ENCODE peak calls at places on chromosomes 5 and 9, in four cellular contexts. Q is H1, S is K562, H is HepG2. Z is an unnamed sample. For H3K4me1, the result is how much of the 10 kb centered on the place peaks cover.

GRCh38 chr5:53403291-53403690 is 77.1 kb upstream of the FST start:
- DNase-seq in Q (no peak), S (no peak), H (no peak), Z (no peak)

GRCh38 chr5:177440990-177441780 is 5.4 kb upstream of the PRR7 start:
- DNase-seq in H (no peak), S (no peak), Q (no peak), Z (no peak)

GRCh38 chr5:55866934-55867333 is 15.8 kb downstream of the IL31RA start:
- DNase-seq in H (no peak), S (no peak), Q (no peak), Z (no peak)

GRCh38 chr9:28031521-28032177 is 458.4 kb upstream of the C9orf72 start:
- DNase-seq in H (no peak), S (no peak), Q (no peak), Z (no peak)

GRCh38 chr5:158155087-158155486 is 296.1 kb upstream of the CLINT1 start:
- DNase-seq in S (no peak), H (no peak), Q (no peak), Z (no peak)

GRCh38 chr9:37408933-37409710 is 13.4 kb upstream of the GRHPR start:
- DNase-seq in H (no peak), S (peak), Q (no peak), Z (no peak)

GRCh38 chr5:7759257-7759871 is 91.6 kb downstream of the CFAP90 start:
- DNase-seq in S (no peak), Q (no peak), H (no peak), Z (no peak)

GRCh38 chr5:132591140-132591539 is 34.4 kb downstream of the RAD50 start:
- DNase-seq in Q (no peak), S (no peak), H (no peak), Z (peak)

GRCh38 chr5:111432828-111433536 is 79.4 kb downstream of the STARD4 start:
- DNase-seq in S (no peak), Q (no peak), H (no peak), Z (no peak)

GRCh38 chr9:113523421-113524141 is 60.1 kb downstream of the RGS3 start:
- DNase-seq in H (no peak), Q (no peak), S (no peak), Z (no peak)

GRCh38 chr9:114591206-114591853 is 3.8 kb downstream of the ATP6V1G1 start:
- DNase-seq in H (peak), Q (no peak), S (no peak), Z (no peak)

GRCh38 chr5:169548315-169548714 is 35.3 kb upstream of the SPDL1 start:
- DNase-seq in H (peak), Q (no peak), S (no peak), Z (peak)

GRCh38 chr9:2662496-2662895 is 40.9 kb downstream of the VLDLR start:
- DNase-seq in Q (peak), S (no peak), H (no peak), Z (no peak)

GRCh38 chr5:169296456-169297220 is 4.3 kb downstream of the SLIT3 start:
- DNase-seq in S (no peak), Q (no peak), H (no peak), Z (peak)

GRCh38 chr5:180950291-180950949 is 38.2 kb upstream of the BTNL3 start:
- DNase-seq in S (no peak), Q (no peak), H (no peak), Z (peak)

GRCh38 chr9:111148390-111148993 is 110.2 kb upstream of the LPAR1 start:
- DNase-seq in Q (no peak), S (no peak), H (no peak), Z (no peak)

GRCh38 chr9:134457321-134457923 is 131.2 kb downstream of the RXRA start:
- DNase-seq in S (no peak), Q (no peak), H (no peak), Z (no peak)

GRCh38 chr5:141923443-141924313 is at the start of gene DELE1:
- DNase-seq in H (peak), Q (peak), S (peak), Z (peak)

GRCh38 chr9:90805006-90805993 is 3.7 kb downstream of the SYK start:
- DNase-seq in H (no peak), Q (no peak), S (no peak), Z (no peak)

GRCh38 chr9:89923961-89924504 is 319.2 kb downstream of the GADD45G start:
- DNase-seq in S (no peak), Q (no peak), H (peak), Z (no peak)

GRCh38 chr5:43190755-43191603 is 1.0 kb upstream of the NIM1K start:
- DNase-seq in Q (no peak), H (no peak), S (no peak), Z (no peak)

GRCh38 chr9:135053133-135053532 is 34.3 kb upstream of the OLFM1 start:
- DNase-seq in S (no peak), Q (no peak), H (no peak), Z (no peak)

GRCh38 chr5:160800375-160800774 is 51.6 kb downstream of the ATP10B start:
- DNase-seq in S (no peak), Q (no peak), H (no peak), Z (no peak)

GRCh38 chr5:142403583-142403982 is 78.8 kb upstream of the SPRY4 start:
- DNase-seq in S (no peak), H (no peak), Q (no peak), Z (no peak)

GRCh38 chr9:136552117-136552685 is 6.4 kb upstream of the NOTCH1 start:
- DNase-seq in Q (no peak), S (no peak), H (no peak), Z (no peak)

GRCh38 chr5:128111818-128112448 is 28.4 kb downstream of the SLC12A2 start:
- DNase-seq in Q (no peak), S (no peak), H (no peak), Z (peak)

GRCh38 chr5:96492654-96493053 is 59.6 kb upstream of the PCSK1 start:
- DNase-seq in Q (no peak), H (no peak), S (no peak), Z (peak)

GRCh38 chr5:2158767-2159166 is 276.0 kb upstream of the IRX4 start:
- DNase-seq in H (no peak), Q (no peak), S (no peak), Z (no peak)

GRCh38 chr5:166509085-166509484 is 1782.4 kb upstream of the WWC1 start:
- DNase-seq in S (peak), H (no peak), Q (no peak), Z (peak)

GRCh38 chr9:101311759-101312420 is 72.9 kb downstream of the BAAT start:
- DNase-seq in Q (no peak), H (peak), S (peak), Z (peak)

GRCh38 chr9:38622083-38622674 is 1.8 kb upstream of the ANKRD18A start:
- DNase-seq in H (peak), Q (peak), S (no peak), Z (peak)

GRCh38 chr5:118791986-118792734 is 196.2 kb downstream of the DTWD2 start:
- DNase-seq in H (peak), S (peak), Q (no peak), Z (peak)

GRCh38 chr5:72233835-72234234 is 86.2 kb downstream of the MRPS27 start:
- DNase-seq in S (no peak), H (no peak), Q (no peak), Z (no peak)

DNA sequence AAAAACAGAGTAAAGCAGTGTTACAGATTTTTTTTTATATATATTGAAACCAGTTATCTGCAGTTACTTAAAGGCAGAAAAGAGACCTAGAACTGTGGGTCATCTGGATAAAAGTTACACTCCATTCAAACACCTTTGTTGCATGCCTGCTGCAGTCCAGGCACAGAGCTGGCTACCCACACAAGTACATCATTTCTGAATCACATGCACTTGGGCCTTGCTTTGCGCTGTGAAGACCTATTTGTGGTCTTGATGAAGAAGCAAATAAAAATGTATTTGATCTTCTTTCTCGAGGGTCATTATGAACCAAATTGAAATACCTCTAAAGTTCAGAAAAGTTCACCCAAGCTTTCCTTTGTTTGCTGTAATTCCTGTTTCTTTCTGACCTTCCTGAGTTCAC is 503.0 kb upstream of the ZNF608 start:
- DNase-seq in Q (no peak), S (no peak), H (no peak), Z (no peak)
- TF ChIP-seq HDAC2 in Q (no peak), S (no peak), H (no peak), Z (no peak)

GRCh38 chr9:22119537-22120167 is 110.5 kb upstream of the CDKN2B start:
- DNase-seq in Q (no peak), H (peak), S (no peak), Z (no peak)
- TF ChIP-seq MAFK in Q (no peak), H (no peak), S (no peak), Z (no peak)

DNA sequence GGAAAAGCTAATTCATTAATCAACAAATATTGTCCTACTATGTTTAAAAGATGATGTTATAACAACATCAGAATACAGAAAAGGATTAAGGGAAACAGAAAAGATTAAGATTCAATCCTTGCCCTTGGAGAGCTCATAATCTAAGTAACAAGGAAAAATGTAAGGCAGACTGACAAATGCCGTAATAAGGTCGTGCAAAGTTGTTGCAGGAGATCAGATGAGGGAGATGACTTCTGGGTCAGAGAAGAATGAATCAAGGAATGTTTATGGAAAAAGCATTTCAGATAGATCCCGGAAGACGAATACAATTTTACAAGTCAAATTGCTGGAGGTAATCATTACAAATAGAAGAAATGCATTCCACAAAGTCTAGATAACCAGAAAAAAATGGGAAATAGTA is 6.4 kb downstream of the ADAMTS6 start:
- DNase-seq in H (no peak), S (no peak), Q (no peak), Z (no peak)
- H3K4me1 ChIP-seq in H (under half), S (under half), Q (under half), Z (under half)

GRCh38 chr9:137711678-137712105 is 92.9 kb downstream of the EHMT1 start:
- DNase-seq in Q (no peak), S (no peak), H (no peak), Z (no peak)

GRCh38 chr9:137717776-137718327 is 99.0 kb downstream of the EHMT1 start:
- DNase-seq in S (no peak), H (no peak), Q (no peak), Z (no peak)

GRCh38 chr9:137719194-137719593 is 100.4 kb downstream of the EHMT1 start:
- DNase-seq in S (no peak), H (no peak), Q (no peak), Z (no peak)

GRCh38 chr9:137716694-137717287 is 98.0 kb downstream of the EHMT1 start:
- DNase-seq in S (no peak), H (no peak), Q (no peak), Z (no peak)

DNA sequence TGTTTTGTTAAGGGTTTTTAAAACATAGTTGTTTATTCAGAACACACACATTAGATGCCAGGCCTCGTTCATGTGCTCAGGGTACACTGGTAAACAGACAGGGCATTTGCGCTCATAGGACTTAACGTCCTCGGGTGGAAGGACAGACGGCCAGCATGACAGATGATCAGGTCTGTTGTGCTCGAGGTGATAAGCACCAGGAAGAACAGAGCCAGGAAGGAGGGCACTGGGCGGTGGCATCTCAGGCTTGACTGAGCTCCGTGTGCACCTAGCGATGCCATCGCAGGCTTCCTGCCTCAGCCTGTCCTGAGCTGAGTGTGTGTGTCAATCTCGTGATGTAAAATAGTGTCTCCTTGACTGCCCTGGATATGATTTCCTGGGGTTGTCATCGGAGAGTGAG is 96.5 kb downstream of the EHMT1 start:
- DNase-seq in Q (no peak), S (no peak), H (no peak), Z (no peak)
- TF ChIP-seq HDAC2 in Q (no peak), S (no peak), H (no peak), Z (no peak)